ENCODE peak calls at places on chromosomes 3 and 15, in four cellular contexts. B is gastrocnemius medialis, N is uterus, D is IMR-90. Q is an unnamed sample.

GRCh38 chr3:106004137-106004600 is 135.4 kb upstream of the CBLB start:
- DNase-seq in B (no peak), N (no peak), D (peak), Q (no peak)

GRCh38 chr3:10286596-10287295 is 6.0 kb downstream of the GHRL start:
- DNase-seq in N (no peak), D (peak), B (no peak), Q (peak)

GRCh38 chr3:25427155-25428002 is 684 bp upstream of the RARB start:
- DNase-seq in D (no peak), B (no peak), N (no peak), Q (no peak)

GRCh38 chr15:89495638-89496145 is 691 bp downstream of the RHCG start:
- DNase-seq in D (no peak), N (no peak), B (no peak), Q (peak)

GRCh38 chr3:63832395-63832794 is 13.3 kb downstream of the C3orf49 start:
- DNase-seq in D (no peak), B (no peak), N (no peak), Q (no peak)

GRCh38 chr3:178140491-178140890 is 395.7 kb upstream of the KCNMB2 start:
- DNase-seq in N (no peak), D (peak), B (no peak), Q (no peak)

GRCh38 chr3:126135056-126135397 is 45.4 kb downstream of the ALDH1L1 start:
- DNase-seq in D (no peak), B (no peak), N (peak), Q (no peak)

GRCh38 chr3:107884028-107884427 is 206.8 kb downstream of the CD47 start:
- DNase-seq in B (no peak), N (no peak), D (no peak), Q (no peak)

GRCh38 chr3:138049157-138049919 is 39.4 kb downstream of the CLDN18 start:
- DNase-seq in D (peak), N (no peak), B (no peak), Q (no peak)

DNA sequence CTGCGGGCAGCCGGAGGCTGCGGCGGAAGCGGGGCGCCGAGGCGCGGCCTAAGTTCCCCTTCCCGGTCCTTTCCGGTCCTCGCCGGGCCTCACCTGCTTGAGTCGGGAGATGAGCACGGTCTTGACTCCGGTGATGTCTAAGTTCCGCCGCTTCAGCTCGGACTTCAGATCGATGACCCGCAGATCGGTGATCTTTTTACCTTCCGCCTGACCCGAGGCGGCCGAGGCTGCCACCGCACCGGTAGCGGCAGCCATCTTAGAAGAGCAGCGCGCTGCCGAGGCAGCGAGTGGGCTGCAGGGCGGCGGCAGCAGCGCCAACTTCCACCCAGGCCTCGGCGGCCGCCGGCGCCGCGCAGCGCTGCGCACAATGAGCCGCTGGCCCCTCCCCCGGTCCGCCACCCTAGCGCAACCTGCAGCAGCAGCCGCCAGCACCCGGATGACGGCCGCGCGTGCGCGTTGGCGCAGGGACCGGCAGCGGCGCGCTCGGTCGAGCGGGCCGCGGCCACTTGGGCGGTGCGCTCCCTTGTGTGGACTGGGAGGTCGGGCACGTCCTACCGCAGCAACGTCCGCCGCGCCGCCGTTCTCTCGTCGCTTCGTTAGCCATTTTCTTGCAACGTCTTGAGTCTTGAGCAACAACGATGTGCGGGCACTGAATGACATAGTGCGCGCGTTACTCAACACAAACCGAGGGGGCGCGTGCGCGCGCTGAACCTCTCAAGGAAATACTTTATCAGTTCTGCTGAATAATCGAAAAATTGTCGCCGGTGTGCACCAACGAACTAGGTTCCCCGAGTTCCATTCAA is at the start of gene SLTM:
- DNase-seq in D (peak), B (peak), N (peak), Q (peak)
- TF ChIP-seq POLR2A in D (peak), B (peak), N (peak), Q (peak)

GRCh38 chr15:59350421-59350732 is 22.3 kb downstream of the MYO1E start:
- DNase-seq in D (no peak), N (no peak), B (no peak), Q (no peak)

GRCh38 chr15:59345326-59345725 is 27.3 kb downstream of the MYO1E start:
- DNase-seq in D (no peak), N (no peak), B (no peak), Q (no peak)

GRCh38 chr15:59349715-59350420 is 22.8 kb downstream of the MYO1E start:
- DNase-seq in N (peak), B (no peak), D (peak), Q (no peak)

GRCh38 chr15:59346951-59347350 is 25.7 kb downstream of the MYO1E start:
- DNase-seq in D (no peak), B (no peak), N (no peak), Q (no peak)

DNA sequence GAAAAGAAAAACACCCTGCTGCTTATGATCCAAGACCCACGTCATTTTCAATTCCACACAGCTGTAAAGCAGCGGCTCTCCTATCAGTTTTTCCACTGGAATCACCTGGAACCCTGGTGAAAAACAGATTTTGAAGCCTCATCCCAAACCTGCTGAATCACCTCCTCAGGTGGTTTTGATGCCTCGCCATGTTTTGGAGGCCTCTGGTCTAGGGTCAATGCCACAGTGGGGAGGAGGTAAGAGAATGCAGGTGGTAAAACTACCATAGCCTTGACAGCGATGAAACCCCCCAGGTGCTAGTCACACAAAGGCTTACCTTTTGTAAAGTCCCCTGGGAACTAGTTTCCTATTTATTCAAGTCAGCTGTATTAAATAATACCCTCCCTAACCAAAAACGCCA is 24.8 kb downstream of the MYO1E start:
- DNase-seq in B (no peak), D (no peak), N (no peak), Q (no peak)
- TF ChIP-seq CTCF in B (no peak), D (no peak), N (no peak), Q (no peak)

DNA sequence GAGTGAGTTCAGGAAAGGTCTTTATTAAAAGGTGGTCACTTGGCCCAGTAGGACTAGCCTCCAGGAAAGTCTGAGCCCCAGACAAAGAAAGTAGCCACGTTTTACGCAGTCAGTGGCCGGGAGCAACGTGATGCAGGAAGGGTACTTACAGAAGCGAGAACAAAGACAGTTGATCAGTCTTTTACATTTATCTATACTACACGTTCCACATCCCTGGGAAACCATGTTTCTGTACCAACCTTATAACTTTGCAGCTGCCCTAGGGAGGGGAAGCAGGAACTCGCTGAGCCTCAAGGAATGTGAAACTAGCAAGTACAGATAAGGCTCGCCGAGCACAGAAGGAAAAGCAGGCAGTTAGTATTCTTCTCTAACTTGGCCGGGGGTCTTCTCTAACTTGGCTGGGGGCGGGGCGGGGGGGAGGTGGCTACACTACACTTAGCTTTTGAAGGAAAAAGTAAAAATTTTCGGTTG is 3.4 kb upstream of the KNL1 start:
- DNase-seq in N (no peak), D (no peak), B (no peak), Q (no peak)
- H3K4me3 ChIP-seq in N (no peak), D (no peak), B (no peak), Q (no peak)

GRCh38 chr3:128493221-128494151 is 485 bp upstream of the GATA2 start:
- DNase-seq in N (peak), B (no peak), D (no peak), Q (peak)

GRCh38 chr3:128491071-128491899 is 1.7 kb downstream of the GATA2 start:
- DNase-seq in B (no peak), N (peak), D (no peak), Q (no peak)

GRCh38 chr3:128491900-128492352 is 1.1 kb downstream of the GATA2 start:
- DNase-seq in N (no peak), B (no peak), D (no peak), Q (peak)

GRCh38 chr3:128494152-128494650 is 1.2 kb upstream of the GATA2 start:
- DNase-seq in N (no peak), B (no peak), D (no peak), Q (no peak)

GRCh38 chr3:128492353-128493220 is at the start of gene GATA2:
- DNase-seq in D (no peak), B (no peak), N (peak), Q (peak)
- TF ChIP-seq POLR2A in D (no peak), B (no peak), N (peak), Q (no peak)

GRCh38 chr3:171293142-171293782 is 166.9 kb downstream of the TNIK start:
- DNase-seq in N (no peak), D (no peak), B (no peak), Q (no peak)
- TF ChIP-seq CTCF in N (no peak), D (no peak), B (no peak), Q (no peak)

GRCh38 chr3:181693280-181693679 is 18.4 kb upstream of the SOX2 start:
- DNase-seq in N (no peak), D (no peak), B (no peak), Q (no peak)

GRCh38 chr3:181696641-181697230 is 15.0 kb upstream of the SOX2 start:
- DNase-seq in D (no peak), N (no peak), B (no peak), Q (no peak)

GRCh38 chr3:181694805-181695660 is 16.7 kb upstream of the SOX2 start:
- DNase-seq in D (no peak), B (peak), N (peak), Q (peak)

GRCh38 chr3:181698263-181698944 is 13.3 kb upstream of the SOX2 start:
- DNase-seq in N (no peak), D (no peak), B (no peak), Q (no peak)

GRCh38 chr3:181695661-181696491 is 15.8 kb upstream of the SOX2 start:
- DNase-seq in B (no peak), N (no peak), D (no peak), Q (no peak)
- H3K4me3 ChIP-seq in B (peak), N (peak), D (no peak), Q (peak)

GRCh38 chr15:69452702-69453513 is at the start of gene RPLP1:
- DNase-seq in D (peak), B (peak), N (peak), Q (peak)
- TF ChIP-seq POLR2A in D (peak), B (peak), N (peak), Q (no peak)

DNA sequence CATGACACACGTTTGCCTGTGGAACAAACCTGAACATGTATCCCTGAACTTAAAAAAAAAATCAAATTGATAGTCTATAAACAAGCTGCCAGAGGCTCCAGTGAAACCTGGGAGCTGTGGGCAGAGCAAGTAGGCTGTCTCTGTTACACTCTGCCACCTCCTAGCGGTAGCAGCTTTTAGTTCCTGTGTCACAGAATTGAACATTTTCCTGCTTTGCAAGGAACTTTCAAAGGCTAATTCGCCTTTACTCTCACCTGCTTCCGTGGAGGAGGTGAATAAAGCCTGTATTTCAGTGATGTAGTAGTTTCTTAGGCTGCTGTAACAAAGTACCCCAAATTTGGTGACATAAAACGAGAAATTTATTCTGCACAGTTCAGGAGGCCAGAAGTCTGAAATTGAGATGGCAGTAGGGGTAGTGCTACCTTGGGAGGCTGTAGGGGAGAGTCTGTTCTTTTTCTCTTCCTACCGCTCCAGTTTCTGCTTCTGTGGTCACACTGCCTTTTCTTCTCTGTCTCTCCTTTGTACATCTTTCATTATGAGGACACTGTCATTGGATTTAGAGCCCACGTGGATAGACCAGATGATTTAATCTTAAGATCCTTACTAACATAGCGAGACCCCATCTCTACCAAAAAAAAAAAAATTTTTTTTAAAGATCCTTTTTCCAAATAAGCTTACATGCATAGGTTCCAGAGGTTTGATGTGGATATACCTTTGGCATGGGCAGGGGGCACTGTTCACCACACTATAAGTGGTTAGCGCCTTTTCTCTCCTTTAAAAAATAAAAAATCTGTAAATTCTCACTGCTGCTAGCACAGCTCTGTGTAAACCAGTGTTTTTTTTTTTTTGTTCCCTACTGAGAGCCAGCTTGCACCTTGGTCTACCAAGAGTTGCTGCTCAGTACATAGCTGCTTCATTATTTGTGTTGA is 25.3 kb downstream of the FBXO22 start:
- DNase-seq in B (no peak), D (peak), N (no peak), Q (no peak)
- TF ChIP-seq CTCF in B (no peak), D (peak), N (no peak), Q (no peak)

GRCh38 chr15:40337597-40337996 is 3.1 kb downstream of the CCDC9B start:
- DNase-seq in B (no peak), D (no peak), N (peak), Q (no peak)
- H3K4me3 ChIP-seq in B (no peak), D (no peak), N (no peak), Q (no peak)

Q was measured in lower leg skin.